ENCODE peak calls at places on chromosomes 16 and 17, in four cellular contexts. One of them, this sample, is unnamed.

GRCh38 chr17:36008998-36009665 is 7.8 kb upstream of the CCL15 start:
- DNase-seq in endothelial cell of umbilical vein: peak; percentile 36
- DNase-seq in A549: peak; percentile 25
- DNase-seq in body of pancreas: no peak
- DNase-seq in this sample: no peak

GRCh38 chr16:27286446-27286845 is 17.9 kb upstream of the NSMCE1 start:
- DNase-seq in endothelial cell of umbilical vein: peak; percentile 98
- DNase-seq in A549: peak; percentile 73
- DNase-seq in body of pancreas: no peak
- DNase-seq in this sample: no peak

GRCh38 chr16:70703041-70703834 is 17.4 kb upstream of the MTSS2 start:
- DNase-seq in endothelial cell of umbilical vein: no peak
- DNase-seq in body of pancreas: no peak
- DNase-seq in A549: no peak
- DNase-seq in this sample: no peak

GRCh38 chr17:47192549-47192948 is 3.5 kb upstream of the CDC27 start:
- DNase-seq in A549: no peak
- DNase-seq in body of pancreas: no peak
- DNase-seq in endothelial cell of umbilical vein: no peak
- DNase-seq in this sample: no peak

GRCh38 chr16:28504707-28505404 is 1.8 kb downstream of the IL27 start:
- DNase-seq in A549: no peak
- DNase-seq in endothelial cell of umbilical vein: no peak
- DNase-seq in body of pancreas: no peak
- DNase-seq in this sample: no peak

GRCh38 chr16:86772671-86773338 is 194.5 kb downstream of the FOXL1 start:
- DNase-seq in A549: no peak
- DNase-seq in body of pancreas: no peak
- DNase-seq in endothelial cell of umbilical vein: no peak
- DNase-seq in this sample: no peak

GRCh38 chr17:78620099-78620498 is 42.9 kb upstream of the DNAH17 start:
- DNase-seq in endothelial cell of umbilical vein: no peak
- DNase-seq in body of pancreas: no peak
- DNase-seq in A549: no peak
- DNase-seq in this sample: no peak

GRCh38 chr16:14186007-14186953 is 115.2 kb downstream of the MRTFB start:
- DNase-seq in A549: peak; percentile 50
- DNase-seq in endothelial cell of umbilical vein: peak; percentile 78
- DNase-seq in body of pancreas: no peak
- DNase-seq in this sample: no peak

GRCh38 chr17:77391668-77392375 is 251.1 kb downstream of the SEC14L1 start:
- DNase-seq in body of pancreas: no peak
- DNase-seq in A549: peak; percentile 74
- DNase-seq in endothelial cell of umbilical vein: peak; percentile 57
- DNase-seq in this sample: peak; percentile 89

GRCh38 chr17:4483012-4483840 is 15.5 kb upstream of the SPNS2 start:
- DNase-seq in body of pancreas: peak; percentile 80
- DNase-seq in A549: peak; percentile 48
- DNase-seq in endothelial cell of umbilical vein: no peak
- DNase-seq in this sample: no peak

GRCh38 chr16:4319454-4319853 is 3.6 kb downstream of the GLIS2 start:
- DNase-seq in body of pancreas: no peak
- DNase-seq in A549: no peak
- DNase-seq in endothelial cell of umbilical vein: no peak
- DNase-seq in this sample: no peak

GRCh38 chr17:39178516-39178915 is 12.6 kb upstream of the ARL5C start:
- DNase-seq in body of pancreas: no peak
- DNase-seq in A549: peak; percentile 50
- DNase-seq in endothelial cell of umbilical vein: peak; percentile 77
- DNase-seq in this sample: no peak

GRCh38 chr17:65243838-65244237 is 106.7 kb downstream of the RGS9 start:
- DNase-seq in endothelial cell of umbilical vein: peak; percentile 17
- DNase-seq in A549: no peak
- DNase-seq in body of pancreas: no peak
- DNase-seq in this sample: peak; percentile 25

GRCh38 chr17:27974531-27975145 is 67.8 kb upstream of the NLK start:
- DNase-seq in A549: no peak
- DNase-seq in endothelial cell of umbilical vein: no peak
- DNase-seq in body of pancreas: no peak
- DNase-seq in this sample: no peak

GRCh38 chr16:22123759-22124490 is 31.6 kb downstream of the VWA3A start:
- DNase-seq in body of pancreas: no peak
- DNase-seq in endothelial cell of umbilical vein: no peak
- DNase-seq in A549: peak; percentile 15
- DNase-seq in this sample: no peak

GRCh38 chr16:57704905-57705852 is 10.6 kb downstream of the DRC7 start:
- DNase-seq in endothelial cell of umbilical vein: no peak
- DNase-seq in body of pancreas: no peak
- DNase-seq in A549: no peak
- DNase-seq in this sample: no peak

GRCh38 chr17:37294888-37295287 is 80.9 kb upstream of the C17orf78 start:
- DNase-seq in body of pancreas: no peak
- DNase-seq in endothelial cell of umbilical vein: peak; percentile 61
- DNase-seq in A549: no peak
- DNase-seq in this sample: no peak

GRCh38 chr17:59341922-59342321 is 10.5 kb downstream of the YPEL2 start:
- DNase-seq in endothelial cell of umbilical vein: no peak
- DNase-seq in body of pancreas: no peak
- DNase-seq in A549: no peak
- DNase-seq in this sample: no peak

GRCh38 chr16:50323335-50324011 is 45.3 kb downstream of the BRD7 start:
- DNase-seq in body of pancreas: no peak
- DNase-seq in A549: peak; percentile 69
- DNase-seq in endothelial cell of umbilical vein: peak; percentile 46
- DNase-seq in this sample: no peak

GRCh38 chr17:539766-540165 is 174.9 kb downstream of the VPS53 start:
- DNase-seq in A549: no peak
- DNase-seq in body of pancreas: no peak
- DNase-seq in endothelial cell of umbilical vein: no peak
- DNase-seq in this sample: no peak

GRCh38 chr17:76995352-76996105 is 127.3 kb downstream of the MGAT5B start:
- DNase-seq in endothelial cell of umbilical vein: no peak
- DNase-seq in A549: no peak
- DNase-seq in body of pancreas: no peak
- DNase-seq in this sample: no peak

GRCh38 chr17:81378941-81379511 is 16.2 kb upstream of the BAHCC1 start:
- DNase-seq in A549: no peak
- DNase-seq in endothelial cell of umbilical vein: no peak
- DNase-seq in body of pancreas: no peak
- DNase-seq in this sample: no peak

GRCh38 chr17:81380117-81380516 is 15.1 kb upstream of the BAHCC1 start:
- DNase-seq in endothelial cell of umbilical vein: no peak
- DNase-seq in A549: no peak
- DNase-seq in body of pancreas: no peak
- DNase-seq in this sample: no peak

GRCh38 chr17:81381632-81382577 is 13.4 kb upstream of the BAHCC1 start:
- DNase-seq in endothelial cell of umbilical vein: no peak
- DNase-seq in A549: no peak
- DNase-seq in body of pancreas: no peak
- DNase-seq in this sample: no peak

GRCh38 chr17:81380682-81381518 is 14.4 kb upstream of the BAHCC1 start:
- DNase-seq in A549: no peak
- DNase-seq in body of pancreas: no peak
- DNase-seq in endothelial cell of umbilical vein: no peak
- DNase-seq in this sample: no peak

DNA sequence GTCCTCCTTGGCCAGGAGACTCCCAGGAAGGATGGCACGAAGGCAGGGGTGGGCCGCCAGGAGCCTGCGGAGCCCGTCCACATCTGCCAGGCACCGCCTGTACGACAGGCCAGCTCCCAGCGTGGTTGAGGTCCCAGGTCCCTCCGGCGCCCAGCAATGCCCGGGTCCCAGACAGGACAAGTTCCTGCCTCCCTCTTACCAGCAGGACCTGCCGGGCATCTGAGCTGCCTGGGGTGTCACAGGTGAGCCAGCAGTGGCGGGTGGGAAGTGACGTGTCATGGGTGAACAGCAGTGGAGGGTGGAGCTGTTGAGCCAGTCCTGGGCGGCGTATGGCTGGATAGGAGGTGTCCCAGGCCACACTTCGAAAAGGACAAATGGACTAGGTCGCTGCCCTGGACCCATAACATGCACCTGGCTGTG is 15.7 kb upstream of the BAHCC1 start:
- DNase-seq in endothelial cell of umbilical vein: no peak
- DNase-seq in A549: no peak
- DNase-seq in body of pancreas: peak; percentile 67
- DNase-seq in this sample: no peak
- H3K4me3 ChIP-seq in endothelial cell of umbilical vein: no peak overlapping the region
- H3K4me3 ChIP-seq in A549: no peak overlapping the region
- H3K4me3 ChIP-seq in body of pancreas: no peak overlapping the region
- H3K4me3 ChIP-seq in this sample: no peak overlapping the region

DNA sequence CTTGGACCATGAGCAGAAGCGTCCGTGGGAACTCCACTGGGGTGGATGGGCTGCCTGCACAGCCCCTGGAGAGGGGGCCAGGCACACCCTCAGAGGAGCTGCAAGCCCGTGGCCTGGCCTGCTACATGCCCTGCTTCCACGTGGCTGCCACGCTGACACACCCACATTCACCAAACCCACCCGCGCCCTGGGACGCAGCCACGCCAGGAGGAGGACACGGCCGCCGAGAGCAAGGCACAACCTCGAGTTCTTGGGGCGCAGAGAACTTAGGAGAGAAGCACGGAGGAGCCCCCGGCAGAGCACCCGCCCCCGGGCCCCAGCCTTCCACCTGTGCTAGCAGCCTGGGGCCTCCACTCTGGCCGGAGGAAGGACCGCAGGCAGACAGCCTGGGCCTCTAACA is 18.8 kb downstream of the CASKIN1 start:
- DNase-seq in body of pancreas: no peak
- DNase-seq in A549: no peak
- DNase-seq in endothelial cell of umbilical vein: no peak
- DNase-seq in this sample: no peak
- TF ChIP-seq POLR2A in body of pancreas: no peak
- TF ChIP-seq POLR2A in A549: no peak
- TF ChIP-seq POLR2A in endothelial cell of umbilical vein: no peak
- TF ChIP-seq POLR2A in this sample: no peak

GRCh38 chr16:883781-884180 is 83.2 kb upstream of the GNG13 start:
- DNase-seq in A549: no peak
- DNase-seq in body of pancreas: no peak
- DNase-seq in endothelial cell of umbilical vein: no peak
- DNase-seq in this sample: no peak

GRCh38 chr16:886802-887731 is 83.7 kb downstream of the LMF1 start:
- DNase-seq in endothelial cell of umbilical vein: peak; percentile 9
- DNase-seq in A549: no peak
- DNase-seq in body of pancreas: no peak
- DNase-seq in this sample: no peak

GRCh38 chr16:884232-884631 is 83.7 kb upstream of the GNG13 start:
- DNase-seq in body of pancreas: no peak
- DNase-seq in A549: no peak
- DNase-seq in endothelial cell of umbilical vein: no peak
- DNase-seq in this sample: no peak

GRCh38 chr16:886084-886543 is 84.7 kb downstream of the LMF1 start:
- DNase-seq in body of pancreas: no peak
- DNase-seq in A549: no peak
- DNase-seq in endothelial cell of umbilical vein: peak; percentile 26
- DNase-seq in this sample: no peak

GRCh38 chr16:885391-885790 is 84.9 kb upstream of the GNG13 start:
- DNase-seq in body of pancreas: no peak
- DNase-seq in endothelial cell of umbilical vein: no peak
- DNase-seq in A549: no peak
- DNase-seq in this sample: no peak
- TF ChIP-seq CTCF in body of pancreas: no peak
- TF ChIP-seq CTCF in endothelial cell of umbilical vein: no peak
- TF ChIP-seq CTCF in A549: no peak
- TF ChIP-seq CTCF in this sample: no peak

GRCh38 chr16:29777576-29778360 is at the start of gene ZG16:
- DNase-seq in body of pancreas: peak; percentile 30
- DNase-seq in endothelial cell of umbilical vein: no peak
- DNase-seq in A549: no peak
- DNase-seq in this sample: no peak
- H3K4me3 ChIP-seq in body of pancreas: no peak within 1 kb of the TSS
- H3K4me3 ChIP-seq in endothelial cell of umbilical vein: no peak within 1 kb of the TSS
- H3K4me3 ChIP-seq in A549: no peak within 1 kb of the TSS
- H3K4me3 ChIP-seq in this sample: no peak within 1 kb of the TSS

This sample was measured in lower leg skin.